ENCODE peak calls at places on chromosome 10, in five cellular contexts. G is heart left ventricle, U is vagina, A is heart right ventricle, H is PC-3. Q is an unnamed sample.

GRCh38 chr10:132657127-132657706 is 119.6 kb downstream of the INPP5A start:
- DNase-seq in G (no peak), U (no peak), A (no peak), H (no peak), Q (no peak)

GRCh38 chr10:23694446-23694920 is 255.6 kb downstream of the OTUD1 start:
- DNase-seq in G (no peak), U (no peak), A (no peak), H (no peak), Q (no peak)

GRCh38 chr10:18359839-18360238 is 219.6 kb downstream of the CACNB2 start:
- DNase-seq in G (no peak), U (no peak), A (no peak), H (no peak), Q (no peak)

GRCh38 chr10:76337641-76338040 is 906.2 kb downstream of the LRMDA start:
- DNase-seq in G (no peak), U (no peak), A (no peak), H (peak), Q (no peak)

GRCh38 chr10:109976657-109977056 is 31.1 kb upstream of the ADD3 start:
- DNase-seq in G (no peak), U (no peak), A (no peak), H (no peak), Q (no peak)

GRCh38 chr10:110175406-110175805 is 32.0 kb upstream of the MXI1 start:
- DNase-seq in G (peak), U (no peak), A (no peak), H (peak), Q (no peak)

GRCh38 chr10:36606234-36606839 is 519.1 kb upstream of the ANKRD30A start:
- DNase-seq in G (no peak), U (no peak), A (no peak), H (peak), Q (no peak)

GRCh38 chr10:114801411-114801813 is 20.2 kb upstream of the FHIP2A start:
- DNase-seq in G (no peak), U (no peak), A (no peak), H (no peak), Q (no peak)

GRCh38 chr10:6365384-6365783 is 162.7 kb downstream of the PFKFB3 start:
- DNase-seq in G (no peak), U (no peak), A (no peak), H (no peak), Q (no peak)

GRCh38 chr10:45235823-45236222 is 79.6 kb downstream of the OR13A1 start:
- DNase-seq in G (no peak), U (no peak), A (no peak), H (peak), Q (peak)

GRCh38 chr10:71963756-71964668 is at the start of gene CHST3:
- DNase-seq in G (peak), U (no peak), A (peak), H (peak), Q (peak)

GRCh38 chr10:18610517-18610916 is 40.9 kb downstream of the NSUN6 start:
- DNase-seq in G (no peak), U (no peak), A (no peak), H (peak), Q (no peak)

GRCh38 chr10:25682203-25682950 is 251.7 kb upstream of the MYO3A start:
- DNase-seq in G (peak), U (no peak), A (peak), H (no peak), Q (peak)

GRCh38 chr10:4202936-4203335 is 417.9 kb upstream of the KLF6 start:
- DNase-seq in G (no peak), U (no peak), A (no peak), H (no peak), Q (no peak)

GRCh38 chr10:72087969-72088878 is at the start of gene SPOCK2:
- DNase-seq in G (no peak), U (no peak), A (no peak), H (no peak), Q (peak)

GRCh38 chr10:35569111-35569707 is 35.9 kb upstream of the GJD4 start:
- DNase-seq in G (no peak), U (no peak), A (no peak), H (no peak), Q (no peak)

GRCh38 chr10:125661942-125662515 is 20.9 kb downstream of the TEX36 start:
- DNase-seq in G (no peak), U (no peak), A (no peak), H (peak), Q (no peak)

GRCh38 chr10:117967149-117967548 is 79.6 kb downstream of the RAB11FIP2 start:
- DNase-seq in G (no peak), U (no peak), A (no peak), H (no peak), Q (no peak)

GRCh38 chr10:117969592-117969991 is 77.1 kb downstream of the RAB11FIP2 start:
- DNase-seq in G (no peak), U (no peak), A (no peak), H (no peak), Q (no peak)

GRCh38 chr10:117970962-117971361 is 75.8 kb downstream of the RAB11FIP2 start:
- DNase-seq in G (no peak), U (no peak), A (no peak), H (no peak), Q (no peak)

GRCh38 chr10:117965984-117966383 is 80.8 kb downstream of the RAB11FIP2 start:
- DNase-seq in G (no peak), U (no peak), A (no peak), H (no peak), Q (no peak)

DNA sequence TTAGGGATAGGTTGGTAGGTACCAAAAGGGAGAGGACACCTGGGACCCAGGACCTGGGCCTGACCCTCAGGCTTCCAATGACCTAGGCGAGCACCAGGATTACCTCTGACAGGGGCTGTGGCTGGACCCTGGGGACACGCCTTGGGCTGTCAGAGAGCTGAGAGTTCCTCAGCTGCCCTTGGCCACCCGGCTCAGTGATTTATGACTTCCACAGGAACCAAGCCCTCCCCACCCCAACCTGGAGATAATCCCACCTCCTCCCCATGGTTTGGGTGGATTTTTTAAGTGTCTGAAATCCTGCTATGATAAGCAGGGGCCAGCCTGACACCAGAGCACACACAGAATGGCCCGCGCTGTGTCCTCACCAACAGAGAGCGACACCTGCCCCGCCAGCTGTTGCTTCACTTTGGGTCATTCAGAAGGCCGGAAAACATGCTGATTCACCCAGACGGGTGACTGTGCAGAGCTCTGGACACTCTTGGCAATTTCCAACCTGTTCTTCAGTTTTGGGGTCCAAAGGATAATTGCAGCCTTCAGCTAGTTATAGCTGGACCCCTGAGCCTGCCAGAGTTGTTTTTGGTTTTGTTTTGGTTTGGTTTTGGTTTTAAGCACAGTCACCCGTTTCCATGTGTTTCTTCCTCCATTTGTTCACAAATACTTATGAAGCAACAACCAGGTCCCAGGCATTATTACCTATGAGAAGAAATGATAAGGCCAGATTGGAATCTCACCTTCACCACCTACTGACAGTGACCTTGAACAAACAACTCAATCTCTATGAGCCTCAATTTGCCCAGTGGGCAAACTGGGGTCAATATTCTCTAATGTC is 78.2 kb downstream of the RAB11FIP2 start:
- DNase-seq in G (no peak), U (no peak), A (no peak), H (no peak), Q (no peak)
- TF ChIP-seq CTCF in G (no peak), U (no peak), A (no peak), H (no peak), Q (no peak)

GRCh38 chr10:104321716-104322415 is 16.4 kb downstream of the ITPRIP start:
- DNase-seq in G (no peak), U (no peak), A (no peak), H (no peak), Q (no peak)

GRCh38 chr10:104321226-104321625 is 17.0 kb downstream of the ITPRIP start:
- DNase-seq in G (peak), U (no peak), A (no peak), H (no peak), Q (no peak)

GRCh38 chr10:104323721-104324686 is 14.3 kb downstream of the ITPRIP start:
- DNase-seq in G (no peak), U (no peak), A (no peak), H (no peak), Q (no peak)

GRCh38 chr10:104323085-104323484 is 15.2 kb downstream of the ITPRIP start:
- DNase-seq in G (no peak), U (no peak), A (no peak), H (no peak), Q (no peak)

GRCh38 chr10:104322416-104322782 is 15.9 kb downstream of the ITPRIP start:
- DNase-seq in G (no peak), U (no peak), A (no peak), H (no peak), Q (no peak)
- TF ChIP-seq CTCF in G (no peak), U (no peak), A (no peak), H (no peak), Q (no peak)

DNA sequence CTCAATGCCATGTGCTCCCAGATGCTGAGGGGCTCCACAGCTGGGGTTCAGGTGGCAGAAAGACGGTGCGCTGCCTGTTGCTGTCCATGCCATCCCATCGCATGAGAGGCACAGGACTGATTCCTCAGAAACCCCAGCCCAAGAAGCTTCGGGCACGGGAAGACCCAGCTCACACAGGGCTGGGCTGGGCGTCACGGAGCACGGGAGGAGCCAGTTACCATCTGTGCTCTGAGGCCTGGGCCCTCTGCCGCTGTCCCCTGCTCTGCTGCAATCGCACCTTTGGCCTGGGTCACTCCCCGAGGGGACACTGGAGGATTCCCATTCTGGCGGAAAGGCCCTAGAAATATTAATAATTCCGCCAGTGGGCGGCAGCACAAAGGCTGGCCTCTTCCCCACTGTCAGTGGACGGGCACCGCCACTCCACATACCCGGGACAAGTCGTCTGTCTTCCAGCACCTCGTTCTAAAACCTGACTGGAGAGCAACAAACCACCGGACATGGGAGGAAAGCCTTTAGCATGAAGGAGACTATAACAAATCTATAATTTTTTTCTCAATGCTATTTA is 92.1 kb downstream of the PIP4K2A start:
- DNase-seq in G (no peak), U (no peak), A (no peak), H (no peak), Q (no peak)
- TF ChIP-seq CTCF in G (no peak), U (no peak), A (no peak), H (no peak), Q (peak)

GRCh38 chr10:61664985-61665384 is 2.3 kb downstream of the CABCOCO1 start:
- DNase-seq in G (no peak), U (no peak), A (no peak), H (no peak), Q (no peak)

GRCh38 chr10:61663466-61663865 is 737 bp downstream of the CABCOCO1 start:
- DNase-seq in G (no peak), U (no peak), A (no peak), H (peak), Q (no peak)

DNA sequence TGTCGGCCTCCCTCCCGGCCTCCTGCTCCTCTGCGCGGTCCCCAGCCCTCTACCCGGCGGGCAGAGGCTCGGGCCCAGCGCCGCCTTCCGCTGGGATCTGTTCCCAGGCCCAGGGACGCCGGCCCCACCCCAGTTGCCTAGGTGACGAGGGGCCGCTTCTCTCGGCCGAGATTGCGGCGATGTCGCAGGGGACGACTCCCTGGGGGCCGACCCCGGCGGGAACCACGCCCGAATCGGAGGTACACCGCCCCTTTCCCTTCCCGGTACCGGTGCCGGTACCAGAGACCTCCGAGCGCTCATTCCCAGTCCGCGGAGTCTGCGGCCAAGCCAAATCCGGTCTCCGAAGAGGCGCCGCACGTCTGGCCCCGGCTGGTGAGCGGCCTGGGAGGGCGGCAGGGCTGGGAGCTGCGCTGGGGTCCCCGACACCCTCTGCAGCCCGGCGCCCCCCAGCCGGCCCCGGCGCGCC is at the start of gene CABCOCO1:
- DNase-seq in G (peak), U (no peak), A (peak), H (peak), Q (peak)
- TF ChIP-seq CTCF in G (no peak), U (no peak), A (no peak), H (peak), Q (no peak)

DNA sequence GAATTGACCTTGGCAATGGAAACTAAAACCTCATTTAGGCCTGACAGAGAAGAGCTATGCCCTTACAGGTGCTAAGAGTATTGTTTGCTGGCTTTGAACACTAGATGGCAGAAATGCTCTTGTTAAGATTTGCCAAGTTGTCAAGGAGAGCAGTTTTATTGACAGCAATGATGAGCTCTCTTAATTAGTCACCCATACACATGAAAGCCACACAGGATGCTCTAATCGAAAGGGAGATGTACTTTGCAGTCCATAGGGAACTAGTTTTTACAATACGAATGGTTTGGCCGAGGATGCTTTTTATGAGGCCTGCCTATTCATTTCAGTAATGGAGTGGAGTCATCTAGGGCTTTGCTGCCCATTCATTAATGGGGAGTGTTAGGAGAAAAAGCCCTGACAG is 45.4 kb upstream of the MBL2 start:
- DNase-seq in G (no peak), U (no peak), A (no peak), H (peak), Q (no peak)
- TF ChIP-seq CTCF in G (peak), U (no peak), A (peak), H (peak), Q (peak)

GRCh38 chr10:80472234-80473095 is 18.4 kb downstream of the TSPAN14 start:
- DNase-seq in G (no peak), U (no peak), A (no peak), H (no peak), Q (no peak)
- TF ChIP-seq CTCF in G (no peak), U (no peak), A (no peak), H (no peak), Q (no peak)

Q was measured in dorsolateral prefrontal cortex.